ENCODE peak calls at places on chromosomes 3 and 15, in ten cellular contexts. T, Z, B, J, R, S, P, D, C and I are unnamed samples. For H3K36me3, the result is how much of the 10 kb centered on the place peaks cover.

GRCh38 chr15:62896969-62897486 is 145.5 kb upstream of the TPM1 start:
- DNase-seq in R (peak), B (peak), T (peak), D (no peak), S (peak), Z (peak), J (peak), C (peak), P (peak), I (no peak)

GRCh38 chr15:39130556-39131379 is 450.1 kb upstream of the THBS1 start:
- DNase-seq in C (no peak), Z (no peak), R (no peak), J (peak), D (no peak), B (no peak), S (no peak), P (no peak), T (no peak), I (no peak)

GRCh38 chr15:51727141-51727897 is 10.1 kb downstream of the LYSMD2 start:
- DNase-seq in B (no peak), P (no peak), S (no peak), R (no peak), Z (no peak), C (no peak), J (no peak), T (no peak), D (no peak), I (no peak)

GRCh38 chr3:16290007-16290826 is 25.2 kb downstream of the OXNAD1 start:
- DNase-seq in T (no peak), S (peak), P (peak), Z (no peak), J (peak), C (peak), R (no peak), D (no peak), B (peak), I (no peak)

GRCh38 chr15:80923668-80924067 is 66.0 kb downstream of the MESD start:
- DNase-seq in J (no peak), P (no peak), Z (no peak), T (no peak), C (no peak), D (no peak), S (no peak), R (no peak), B (no peak), I (no peak)

GRCh38 chr15:28021281-28022039 is 77.7 kb downstream of the OCA2 start:
- DNase-seq in J (no peak), T (no peak), S (no peak), R (peak), Z (no peak), B (peak), C (peak), P (peak), D (peak), I (peak)

GRCh38 chr3:160369784-160370183 is 29.2 kb downstream of the IFT80 start:
- DNase-seq in B (no peak), P (no peak), T (no peak), C (no peak), Z (no peak), D (no peak), R (no peak), S (no peak), J (no peak), I (no peak)

GRCh38 chr15:92463826-92464225 is 70.1 kb downstream of the ST8SIA2 start:
- DNase-seq in B (no peak), D (no peak), J (no peak), P (no peak), S (no peak), Z (no peak), T (no peak), R (no peak), C (no peak), I (no peak)

GRCh38 chr3:149339931-149340309 is 6.5 kb upstream of the TM4SF18 start:
- DNase-seq in S (peak), J (peak), R (peak), T (peak), P (peak), B (peak), Z (peak), D (no peak), C (peak), I (no peak)

GRCh38 chr3:156483961-156484787 is 70.7 kb downstream of the SSR3 start:
- DNase-seq in S (no peak), Z (peak), D (no peak), R (no peak), P (peak), C (peak), B (peak), T (no peak), J (peak), I (no peak)

GRCh38 chr3:187368251-187368733 is at the start of gene RTP4:
- DNase-seq in Z (no peak), T (no peak), R (no peak), D (no peak), C (no peak), B (no peak), S (no peak), J (peak), P (no peak), I (no peak)

GRCh38 chr15:88624156-88624970 is 3.2 kb downstream of the AEN start:
- DNase-seq in S (no peak), B (no peak), C (no peak), T (peak), D (no peak), J (peak), Z (peak), R (no peak), P (no peak), I (no peak)

GRCh38 chr15:83066761-83067637 is at the start of gene BTBD1:
- DNase-seq in S (peak), T (peak), Z (peak), D (peak), C (peak), B (peak), J (peak), P (peak), R (peak), I (no peak)

GRCh38 chr3:42371776-42372175 is 38.6 kb downstream of the LYZL4 start:
- DNase-seq in J (no peak), P (no peak), D (no peak), R (peak), T (no peak), C (no peak), B (no peak), S (no peak), Z (no peak), I (no peak)

GRCh38 chr3:134650431-134651346 is at the start of gene KY:
- DNase-seq in C (peak), R (no peak), D (peak), P (peak), B (no peak), S (peak), T (peak), J (no peak), Z (no peak), I (peak)

GRCh38 chr15:101250931-101251829 is 668 bp downstream of the CHSY1 start:
- DNase-seq in Z (peak), D (no peak), R (no peak), C (no peak), P (peak), B (no peak), T (no peak), J (no peak), S (peak), I (no peak)

GRCh38 chr3:154745925-154746324 is 315.9 kb upstream of the GPR149 start:
- DNase-seq in T (no peak), C (no peak), B (no peak), J (no peak), P (no peak), D (no peak), Z (no peak), S (no peak), R (no peak), I (no peak)

GRCh38 chr3:67858492-67858891 is 204.1 kb upstream of the SUCLG2 start:
- DNase-seq in P (no peak), D (no peak), T (no peak), S (no peak), J (no peak), Z (no peak), C (no peak), R (no peak), B (no peak), I (no peak)

GRCh38 chr15:75843618-75844610 is 667 bp downstream of the UBE2Q2 start:
- DNase-seq in P (peak), T (peak), D (peak), J (peak), C (peak), R (peak), S (peak), B (no peak), Z (peak), I (peak)

GRCh38 chr3:129890125-129890524 is 3.4 kb downstream of the TMCC1 start:
- DNase-seq in D (no peak), S (no peak), Z (no peak), B (no peak), C (no peak), T (no peak), R (no peak), P (no peak), J (peak), I (no peak)

GRCh38 chr15:32936283-32936918 is 218.6 kb downstream of the GREM1 start:
- DNase-seq in R (no peak), P (no peak), S (no peak), D (no peak), C (no peak), B (peak), J (peak), Z (no peak), T (no peak), I (no peak)

GRCh38 chr3:65265942-65266341 is 578.1 kb upstream of the ADAMTS9 start:
- DNase-seq in C (no peak), T (no peak), R (no peak), J (no peak), Z (no peak), P (no peak), D (no peak), B (no peak), S (no peak), I (no peak)

GRCh38 chr3:27669505-27670085 is 52.5 kb downstream of the EOMES start:
- DNase-seq in D (no peak), P (no peak), B (no peak), T (no peak), C (no peak), S (no peak), R (no peak), Z (no peak), J (no peak), I (no peak)

GRCh38 chr15:44883219-44883900 is 73.1 kb upstream of the TERB2 start:
- DNase-seq in J (no peak), P (no peak), B (no peak), T (no peak), C (no peak), S (no peak), D (no peak), R (no peak), Z (no peak), I (no peak)

GRCh38 chr15:90174140-90174891 is 26.8 kb upstream of the SEMA4B start:
- DNase-seq in S (peak), R (peak), T (peak), Z (peak), D (no peak), J (peak), C (peak), B (no peak), P (peak), I (no peak)

GRCh38 chr3:76487446-76487845 is 552.5 kb upstream of the ROBO2 start:
- DNase-seq in C (no peak), D (no peak), T (no peak), R (no peak), S (no peak), J (no peak), P (no peak), B (no peak), Z (no peak), I (no peak)

GRCh38 chr3:5122741-5123706 is 932 bp downstream of the ARL8B start:
- DNase-seq in Z (peak), P (peak), C (peak), J (peak), T (peak), B (no peak), R (peak), S (peak), D (peak), I (no peak)

GRCh38 chr3:54706783-54707182 is 221.1 kb downstream of the LRTM1 start:
- DNase-seq in Z (no peak), J (no peak), R (no peak), S (no peak), P (no peak), C (no peak), T (no peak), D (no peak), B (no peak), I (no peak)

GRCh38 chr15:42608110-42608531 is 32.7 kb downstream of the STARD9 start:
- DNase-seq in T (no peak), P (peak), B (no peak), S (no peak), C (peak), D (no peak), J (peak), Z (no peak), R (no peak), I (no peak)

GRCh38 chr3:64667887-64668581 is 19.8 kb downstream of the ADAMTS9 start:
- DNase-seq in J (no peak), C (no peak), Z (peak), R (no peak), T (no peak), B (no peak), P (peak), S (no peak), D (no peak), I (no peak)

GRCh38 chr3:9685216-9686049 is 18.2 kb upstream of the CPNE9 start:
- DNase-seq in S (no peak), Z (no peak), J (no peak), R (no peak), T (no peak), P (no peak), C (no peak), B (no peak), D (no peak), I (no peak)
- H3K36me3 ChIP-seq in S (half or more), Z (half or more), J (half or more), R (half or more), T (half or more), P (half or more), C (half or more), B (under half), D (under half), I (under half)

GRCh38 chr3:45887759-45888511 is 1.6 kb downstream of the CCR9 start:
- DNase-seq in Z (no peak), S (no peak), R (no peak), P (no peak), J (no peak), C (no peak), B (no peak), D (no peak), T (no peak), I (no peak)

GRCh38 chr3:45887285-45887684 is 942 bp downstream of the CCR9 start:
- DNase-seq in J (no peak), C (no peak), D (no peak), S (no peak), R (no peak), Z (no peak), T (no peak), P (no peak), B (no peak), I (no peak)

GRCh38 chr3:45884368-45885201 is 1.8 kb upstream of the CCR9 start:
- DNase-seq in S (no peak), C (no peak), R (no peak), T (no peak), D (no peak), B (no peak), Z (no peak), J (no peak), P (no peak), I (no peak)

GRCh38 chr3:45889278-45889833 is 3.0 kb downstream of the CCR9 start:
- DNase-seq in R (no peak), B (no peak), T (no peak), C (no peak), P (no peak), D (no peak), S (no peak), Z (no peak), J (no peak), I (no peak)

DNA sequence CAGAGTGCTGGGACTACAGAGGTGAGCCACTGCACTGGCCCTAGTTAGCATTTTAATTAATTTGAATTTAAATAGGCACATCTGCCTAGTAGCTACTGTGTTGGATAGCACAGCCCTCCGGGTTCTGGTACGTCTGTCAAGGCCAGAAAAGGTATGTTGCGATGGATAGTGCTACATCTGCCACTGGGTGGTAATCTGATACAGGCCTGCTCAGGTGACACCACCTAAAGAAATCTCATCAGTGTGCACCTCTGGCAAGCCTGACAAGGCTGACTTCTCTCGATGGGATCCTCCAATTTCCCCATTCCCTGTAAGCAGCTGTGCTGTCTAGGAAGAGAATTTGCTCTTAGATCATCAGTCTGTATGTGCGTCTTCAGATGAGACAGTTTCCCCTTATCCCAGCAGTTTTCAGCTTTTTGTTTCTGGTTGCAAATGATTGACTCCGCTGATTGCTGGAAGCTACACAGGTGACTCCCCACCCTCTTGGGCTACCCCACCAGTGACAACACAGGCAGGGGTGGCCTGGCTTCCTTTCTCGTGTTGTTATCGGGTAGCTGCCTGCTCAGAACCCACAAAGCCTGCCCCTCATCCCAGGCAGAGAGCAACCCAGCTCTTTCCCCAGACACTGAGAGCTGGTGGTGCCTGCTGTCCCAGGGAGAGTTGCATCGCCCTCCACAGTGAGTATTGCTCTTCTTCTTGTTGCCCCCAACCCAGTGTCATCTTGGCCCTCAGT is at the start of gene CCR9:
- DNase-seq in R (no peak), S (no peak), P (no peak), T (no peak), J (no peak), B (no peak), C (no peak), Z (no peak), D (no peak), I (no peak)
- TF ChIP-seq POLR2A in R (no peak), S (no peak), P (no peak), T (no peak), J (no peak), B (no peak), C (no peak), Z (no peak), D (no peak), I (no peak)

DNA sequence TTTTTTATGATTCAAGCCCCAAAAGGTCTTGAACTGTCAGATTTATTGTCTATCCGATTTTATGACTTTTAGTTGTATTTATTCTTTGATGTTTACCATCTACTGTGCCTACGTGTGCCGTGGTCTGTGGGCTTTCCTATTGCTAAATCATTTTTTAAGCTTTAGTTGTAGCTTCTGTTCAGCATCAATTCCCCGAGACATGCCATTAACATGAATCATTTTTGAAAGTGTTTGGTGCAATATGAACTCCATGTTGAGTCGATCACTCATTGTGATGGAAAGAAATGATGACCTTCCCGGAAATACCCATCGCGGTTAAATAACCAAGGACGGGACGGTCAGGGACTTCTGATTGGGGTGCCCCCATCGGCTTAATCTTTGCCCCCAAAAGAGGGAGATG is 268.8 kb upstream of the THRB start:
- DNase-seq in T (no peak), B (no peak), D (no peak), R (no peak), S (no peak), C (no peak), J (no peak), Z (no peak), P (no peak), I (no peak)
- TF ChIP-seq POLR2AphosphoS5 in T (no peak), B (no peak), D (no peak), R (no peak), S (no peak), C (no peak), J (no peak), Z (no peak), P (no peak), I (no peak)

GRCh38 chr3:183396662-183397391 is 31.6 kb downstream of the MCF2L2 start:
- DNase-seq in T (no peak), S (no peak), R (no peak), B (no peak), Z (no peak), C (no peak), J (no peak), D (no peak), P (no peak), I (no peak)

GRCh38 chr3:183391460-183391859 is 37.0 kb downstream of the MCF2L2 start:
- DNase-seq in B (no peak), T (no peak), C (no peak), P (no peak), D (no peak), Z (no peak), J (no peak), R (no peak), S (no peak), I (no peak)

GRCh38 chr3:183392166-183393034 is 36.0 kb downstream of the MCF2L2 start:
- DNase-seq in B (no peak), T (no peak), P (no peak), J (no peak), Z (no peak), C (no peak), D (no peak), R (no peak), S (no peak), I (no peak)

GRCh38 chr3:183393625-183394024 is 34.8 kb downstream of the MCF2L2 start:
- DNase-seq in R (no peak), S (no peak), C (no peak), P (no peak), T (no peak), D (no peak), J (no peak), B (no peak), Z (no peak), I (no peak)

GRCh38 chr3:183394150-183394549 is 34.3 kb downstream of the MCF2L2 start:
- DNase-seq in S (no peak), P (no peak), D (no peak), T (no peak), B (no peak), Z (no peak), J (no peak), C (no peak), R (no peak), I (no peak)
- H3K36me3 ChIP-seq in S (under half), P (under half), D (under half), T (under half), B (under half), Z (under half), J (under half), C (under half), R (under half), I (under half)

DNA sequence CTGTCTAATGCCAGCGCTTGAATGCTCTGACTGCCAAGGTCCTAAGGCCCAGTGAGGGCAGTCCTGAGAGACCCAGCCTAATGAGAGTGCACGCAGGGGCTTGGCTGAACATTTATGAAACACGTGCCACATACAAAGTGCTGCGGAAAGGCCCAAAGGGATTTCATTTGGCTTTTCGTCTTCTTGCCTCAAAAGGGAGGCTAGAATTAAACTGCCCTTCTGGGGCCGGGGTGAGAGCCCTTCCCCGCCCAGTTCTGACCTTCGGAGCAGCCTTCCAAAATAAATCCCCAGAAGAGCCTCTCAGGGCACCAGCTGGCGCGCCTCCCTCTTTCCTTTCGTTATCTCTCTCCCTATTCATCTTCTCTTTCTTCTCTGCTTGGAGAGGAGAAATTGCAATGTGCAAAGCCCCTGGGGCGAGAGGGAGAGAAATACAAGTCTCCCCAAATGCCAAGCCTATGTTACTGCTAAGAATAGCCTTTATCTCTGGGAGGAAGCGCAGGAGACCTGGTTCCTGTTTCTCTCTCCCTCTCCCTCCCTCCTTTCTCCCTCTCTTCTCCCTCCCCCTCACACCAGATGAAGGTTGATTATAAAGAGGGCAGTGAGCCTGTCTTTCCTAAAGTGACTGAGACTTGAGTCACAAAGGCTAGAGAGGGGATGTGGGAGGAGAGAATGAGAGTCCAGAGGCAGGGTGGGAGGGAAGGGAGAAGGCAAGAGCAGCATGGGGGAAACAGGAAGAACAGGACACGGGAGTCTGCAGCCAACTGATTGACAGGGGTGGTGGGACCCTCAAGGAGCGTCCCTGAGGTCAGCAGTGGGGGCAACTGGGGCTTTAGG is 36.7 kb upstream of the NDUFB4 start:
- DNase-seq in R (no peak), D (peak), C (peak), P (no peak), S (no peak), J (peak), B (peak), T (no peak), Z (peak), I (no peak)
- TF ChIP-seq POLR2A in R (no peak), D (peak), C (no peak), P (no peak), S (no peak), J (no peak), B (peak), T (no peak), Z (no peak), I (no peak)

GRCh38 chr3:117170112-117170511 is 460.5 kb downstream of the TUSC7 start:
- DNase-seq in J (no peak), S (no peak), B (no peak), P (no peak), T (no peak), R (no peak), Z (no peak), D (no peak), C (no peak), I (no peak)
- TF ChIP-seq POLR2AphosphoS5 in J (no peak), S (no peak), B (no peak), P (no peak), T (no peak), R (no peak), Z (no peak), D (no peak), C (no peak), I (no peak)